ENCODE peak calls at places on chromosome 19, in five cellular contexts. N, O, H, J and G are unnamed samples.

GRCh38 chr19:3984584-3984907 is 717 bp downstream of the EEF2 start:
- DNase-seq in N (no peak), O (no peak), H (no peak), J (no peak), G (no peak)

GRCh38 chr19:11236324-11237301 is 2.8 kb upstream of the ANGPTL8 start:
- DNase-seq in N (no peak), O (no peak), H (no peak), J (no peak), G (no peak)

GRCh38 chr19:49506575-49507105 is 5.8 kb upstream of the FCGRT start:
- DNase-seq in N (peak), O (peak), H (no peak), J (no peak), G (no peak)

GRCh38 chr19:54373781-54374266 is 9.1 kb upstream of the LAIR1 start:
- DNase-seq in N (no peak), O (no peak), H (no peak), J (no peak), G (no peak)

GRCh38 chr19:19538077-19538764 is at the start of gene CILP2:
- DNase-seq in N (no peak), O (no peak), H (no peak), J (no peak), G (peak)

GRCh38 chr19:7199613-7200533 is 94.3 kb downstream of the INSR start:
- DNase-seq in N (no peak), O (peak), H (no peak), J (no peak), G (no peak)

GRCh38 chr19:377801-378581 is 31.0 kb downstream of the C2CD4C start:
- DNase-seq in N (no peak), O (no peak), H (no peak), J (no peak), G (no peak)

GRCh38 chr19:48543121-48543710 is 8.8 kb upstream of the SULT2B1 start:
- DNase-seq in N (peak), O (peak), H (no peak), J (no peak), G (no peak)

GRCh38 chr19:35975608-35976214 is 19.3 kb upstream of the SDHAF1 start:
- DNase-seq in N (no peak), O (peak), H (no peak), J (no peak), G (no peak)

GRCh38 chr19:1491849-1492170 is 829 bp downstream of the REEP6 start:
- DNase-seq in N (no peak), O (no peak), H (no peak), J (no peak), G (no peak)

GRCh38 chr19:1883784-1884183 is 1.5 kb downstream of the ABHD17A start:
- DNase-seq in N (no peak), O (no peak), H (no peak), J (no peak), G (no peak)

GRCh38 chr19:49564616-49565045 is 15.7 kb downstream of the NOSIP start:
- DNase-seq in N (no peak), O (no peak), H (no peak), J (no peak), G (no peak)

GRCh38 chr19:294819-295686 is 3.9 kb upstream of the PLPP2 start:
- DNase-seq in N (no peak), O (peak), H (no peak), J (no peak), G (no peak)

GRCh38 chr19:55613930-55614710 is 8.7 kb downstream of the ZNF865 start:
- DNase-seq in N (no peak), O (no peak), H (no peak), J (no peak), G (no peak)

GRCh38 chr19:5228932-5229777 is 111.5 kb downstream of the PTPRS start:
- DNase-seq in N (no peak), O (no peak), H (no peak), J (no peak), G (no peak)